ENCODE peak calls at places on chromosome 17, in nine cellular contexts. One of them, this sample, is unnamed.

GRCh38 chr17:64499805-64500486 is 3.1 kb upstream of the POLG2 start:
- DNase-seq in left ventricle myocardium inferior: no peak
- DNase-seq in AG04450: no peak
- DNase-seq in endothelial cell of umbilical vein: no peak
- DNase-seq in WTC11: no peak
- DNase-seq in epithelial cell of proximal tubule: no peak
- DNase-seq in type B pancreatic cell: no peak
- DNase-seq in D721Med: no peak
- DNase-seq in coronary artery: no peak
- DNase-seq in this sample: no peak

GRCh38 chr17:39281806-39282205 is 56.1 kb upstream of the STAC2 start:
- DNase-seq in left ventricle myocardium inferior: no peak
- DNase-seq in AG04450: peak; percentile 6
- DNase-seq in endothelial cell of umbilical vein: peak; percentile 13
- DNase-seq in WTC11: no peak
- DNase-seq in epithelial cell of proximal tubule: no peak
- DNase-seq in type B pancreatic cell: no peak
- DNase-seq in D721Med: no peak
- DNase-seq in coronary artery: no peak
- DNase-seq in this sample: no peak

GRCh38 chr17:21183468-21183867 is 30.5 kb downstream of the TMEM11 start:
- DNase-seq in left ventricle myocardium inferior: no peak
- DNase-seq in AG04450: no peak
- DNase-seq in endothelial cell of umbilical vein: peak; percentile 36
- DNase-seq in WTC11: no peak
- DNase-seq in epithelial cell of proximal tubule: no peak
- DNase-seq in type B pancreatic cell: no peak
- DNase-seq in D721Med: no peak
- DNase-seq in coronary artery: no peak
- DNase-seq in this sample: no peak

GRCh38 chr17:57586099-57586702 is 158.9 kb downstream of the CCDC182 start:
- DNase-seq in left ventricle myocardium inferior: no peak
- DNase-seq in AG04450: no peak
- DNase-seq in endothelial cell of umbilical vein: no peak
- DNase-seq in WTC11: no peak
- DNase-seq in epithelial cell of proximal tubule: no peak
- DNase-seq in type B pancreatic cell: no peak
- DNase-seq in D721Med: no peak
- DNase-seq in coronary artery: no peak
- DNase-seq in this sample: no peak

GRCh38 chr17:16247589-16247984 is 30.6 kb downstream of the PIGL start:
- DNase-seq in left ventricle myocardium inferior: no peak
- DNase-seq in AG04450: no peak
- DNase-seq in endothelial cell of umbilical vein: no peak
- DNase-seq in WTC11: no peak
- DNase-seq in epithelial cell of proximal tubule: no peak
- DNase-seq in type B pancreatic cell: no peak
- DNase-seq in D721Med: no peak
- DNase-seq in coronary artery: no peak
- DNase-seq in this sample: no peak

GRCh38 chr17:5581655-5582054 is 2.7 kb downstream of the NLRP1 start:
- DNase-seq in left ventricle myocardium inferior: no peak
- DNase-seq in AG04450: no peak
- DNase-seq in endothelial cell of umbilical vein: no peak
- DNase-seq in WTC11: no peak
- DNase-seq in epithelial cell of proximal tubule: no peak
- DNase-seq in type B pancreatic cell: no peak
- DNase-seq in D721Med: no peak
- DNase-seq in coronary artery: no peak
- DNase-seq in this sample: peak; percentile 59

GRCh38 chr17:42414782-42415409 is 8.2 kb downstream of the CAVIN1 start:
- DNase-seq in left ventricle myocardium inferior: no peak
- DNase-seq in AG04450: no peak
- DNase-seq in endothelial cell of umbilical vein: peak; percentile 24
- DNase-seq in WTC11: no peak
- DNase-seq in epithelial cell of proximal tubule: no peak
- DNase-seq in type B pancreatic cell: no peak
- DNase-seq in D721Med: no peak
- DNase-seq in coronary artery: no peak
- DNase-seq in this sample: no peak

GRCh38 chr17:16419074-16419928 is 3.9 kb downstream of the TRPV2 start:
- DNase-seq in left ventricle myocardium inferior: no peak
- DNase-seq in AG04450: peak; percentile 66
- DNase-seq in endothelial cell of umbilical vein: peak; percentile 63
- DNase-seq in WTC11: no peak
- DNase-seq in epithelial cell of proximal tubule: peak; percentile 69
- DNase-seq in type B pancreatic cell: no peak
- DNase-seq in D721Med: no peak
- DNase-seq in coronary artery: no peak
- DNase-seq in this sample: no peak

GRCh38 chr17:40191237-40192208 is 14.3 kb downstream of the RAPGEFL1 start:
- DNase-seq in left ventricle myocardium inferior: peak; percentile 77
- DNase-seq in AG04450: no peak
- DNase-seq in endothelial cell of umbilical vein: peak; percentile 88
- DNase-seq in WTC11: peak; percentile 84
- DNase-seq in epithelial cell of proximal tubule: peak; percentile 32
- DNase-seq in type B pancreatic cell: peak; percentile 78
- DNase-seq in D721Med: no peak
- DNase-seq in coronary artery: peak; percentile 84
- DNase-seq in this sample: peak; percentile 89

GRCh38 chr17:39123627-39124026 is 27.8 kb downstream of the PLXDC1 start:
- DNase-seq in left ventricle myocardium inferior: no peak
- DNase-seq in AG04450: no peak
- DNase-seq in endothelial cell of umbilical vein: no peak
- DNase-seq in WTC11: no peak
- DNase-seq in epithelial cell of proximal tubule: no peak
- DNase-seq in type B pancreatic cell: no peak
- DNase-seq in D721Med: no peak
- DNase-seq in coronary artery: no peak
- DNase-seq in this sample: no peak

DNA sequence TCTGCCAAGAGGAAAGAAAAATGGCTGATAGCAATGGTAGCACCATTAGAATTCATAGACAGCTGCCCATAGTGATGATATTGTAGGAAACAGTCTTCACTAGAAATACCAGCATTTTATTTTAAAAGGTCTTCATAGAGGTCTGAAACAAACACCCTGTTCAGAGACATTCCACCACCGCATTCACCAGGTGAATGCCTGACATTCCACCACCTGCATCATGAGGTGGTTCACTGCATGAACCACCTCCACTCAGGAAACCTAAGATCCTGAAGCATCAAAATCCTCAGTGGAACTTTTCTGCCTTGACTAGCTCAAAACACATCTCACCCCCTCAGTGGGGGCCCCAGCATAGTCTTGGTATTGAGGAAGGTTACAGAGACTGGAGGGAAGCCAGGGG is 91.5 kb upstream of the COX10 start:
- DNase-seq in left ventricle myocardium inferior: no peak
- DNase-seq in AG04450: no peak
- DNase-seq in endothelial cell of umbilical vein: no peak
- DNase-seq in WTC11: no peak
- DNase-seq in epithelial cell of proximal tubule: no peak
- DNase-seq in type B pancreatic cell: no peak
- DNase-seq in D721Med: no peak
- DNase-seq in coronary artery: no peak
- DNase-seq in this sample: no peak
- TF ChIP-seq CTCF in left ventricle myocardium inferior: no peak
- TF ChIP-seq CTCF in AG04450: no peak
- TF ChIP-seq CTCF in endothelial cell of umbilical vein: no peak
- TF ChIP-seq CTCF in WTC11: no peak
- TF ChIP-seq CTCF in epithelial cell of proximal tubule: no peak
- TF ChIP-seq CTCF in type B pancreatic cell: no peak
- TF ChIP-seq CTCF in D721Med: no peak
- TF ChIP-seq CTCF in coronary artery: no peak
- TF ChIP-seq CTCF in this sample: no peak

DNA sequence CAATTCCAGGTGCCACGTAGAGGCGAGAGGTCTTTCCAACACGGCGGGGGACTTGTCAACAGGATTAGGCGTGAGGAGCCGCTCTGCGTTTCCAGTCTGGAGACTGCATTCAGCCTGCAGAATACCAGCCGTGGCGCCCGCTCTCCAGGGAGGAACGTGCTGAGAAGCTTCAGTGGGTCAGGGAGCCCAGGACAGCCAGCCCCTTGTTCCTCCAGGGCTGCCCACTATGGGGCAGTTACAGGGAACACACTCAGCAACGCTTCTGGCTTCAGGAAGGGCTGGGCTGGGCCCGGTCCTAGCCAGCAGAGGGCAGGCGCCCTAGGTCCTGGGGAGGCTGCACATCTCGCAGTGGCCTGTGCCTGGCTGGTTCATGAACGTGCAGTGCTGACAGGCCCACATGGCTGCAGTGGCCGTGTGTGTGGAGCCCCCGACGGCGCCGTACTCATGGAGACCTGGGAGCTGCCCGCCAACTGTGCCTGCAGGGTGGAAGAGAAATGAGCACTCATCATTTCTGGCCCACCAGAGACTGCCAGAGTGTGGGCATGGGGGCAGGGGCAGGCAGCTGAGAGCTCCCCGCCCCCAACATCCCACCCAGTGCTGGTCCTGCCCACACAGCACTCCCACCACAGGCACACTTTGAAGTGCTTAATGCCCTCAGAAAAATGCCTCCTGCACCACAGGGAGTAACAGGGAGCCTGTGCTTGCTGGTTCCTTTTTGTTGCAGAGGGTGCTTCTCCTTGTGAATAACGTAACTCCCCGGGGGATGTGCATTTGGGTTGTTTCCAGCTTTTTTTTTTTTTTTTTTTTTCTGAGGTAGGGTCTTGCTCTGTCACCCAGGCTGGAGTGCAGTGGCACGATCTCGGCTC is 7.0 kb upstream of the FAAP100 start:
- DNase-seq in left ventricle myocardium inferior: peak; percentile 52
- DNase-seq in AG04450: no peak
- DNase-seq in endothelial cell of umbilical vein: no peak
- DNase-seq in WTC11: peak; percentile 63
- DNase-seq in epithelial cell of proximal tubule: no peak
- DNase-seq in type B pancreatic cell: peak; percentile 68
- DNase-seq in D721Med: no peak
- DNase-seq in coronary artery: no peak
- DNase-seq in this sample: no peak
- TF ChIP-seq CTCF in left ventricle myocardium inferior: peak; percentile 60
- TF ChIP-seq CTCF in AG04450: peak; percentile 25
- TF ChIP-seq CTCF in endothelial cell of umbilical vein: peak; percentile 49
- TF ChIP-seq CTCF in WTC11: no peak
- TF ChIP-seq CTCF in epithelial cell of proximal tubule: peak; percentile 12
- TF ChIP-seq CTCF in type B pancreatic cell: peak; percentile 22
- TF ChIP-seq CTCF in D721Med: no peak
- TF ChIP-seq CTCF in coronary artery: no peak
- TF ChIP-seq CTCF in this sample: peak; percentile 46

DNA sequence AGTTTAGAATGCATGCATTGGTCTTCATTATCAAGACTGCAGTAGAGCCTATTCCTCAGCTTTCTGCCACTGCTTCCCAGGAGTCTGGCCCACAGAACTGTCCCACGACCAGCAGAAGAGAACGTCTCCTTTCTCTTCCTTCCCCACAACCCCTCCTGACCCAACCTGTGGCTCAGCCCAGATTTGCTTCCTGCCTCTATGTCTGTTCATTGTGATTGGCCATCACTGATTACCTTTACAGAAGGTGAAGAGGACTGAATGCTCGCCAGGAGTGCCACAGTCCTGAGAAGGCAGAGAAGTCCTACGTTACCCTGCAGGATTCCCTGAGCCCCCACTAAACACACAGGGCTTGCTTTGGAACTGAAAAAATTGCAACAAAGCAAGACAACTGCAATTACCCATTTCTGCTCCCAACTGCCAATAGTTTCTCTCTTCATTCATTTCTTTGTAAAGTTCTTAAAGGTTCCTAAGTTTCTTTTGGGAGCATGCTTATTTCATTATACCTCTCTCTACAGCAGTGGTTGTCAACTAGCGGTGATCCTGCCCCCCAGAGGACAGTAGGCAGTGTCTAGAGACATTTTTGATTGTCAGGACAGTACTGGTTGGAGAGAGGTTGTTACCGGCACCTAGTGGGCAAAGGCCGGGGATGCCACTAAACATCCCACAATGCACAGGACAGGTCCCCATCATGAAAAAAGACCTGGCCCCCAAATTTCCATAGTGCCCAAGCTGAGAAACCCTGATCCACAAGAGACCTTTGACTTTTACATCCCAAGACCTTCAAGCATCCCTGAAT is 4.5 kb upstream of the NAT9 start:
- DNase-seq in left ventricle myocardium inferior: no peak
- DNase-seq in AG04450: no peak
- DNase-seq in endothelial cell of umbilical vein: no peak
- DNase-seq in WTC11: peak; percentile 58
- DNase-seq in epithelial cell of proximal tubule: no peak
- DNase-seq in type B pancreatic cell: no peak
- DNase-seq in D721Med: no peak
- DNase-seq in coronary artery: no peak
- DNase-seq in this sample: no peak
- TF ChIP-seq CTCF in left ventricle myocardium inferior: peak; percentile 38
- TF ChIP-seq CTCF in AG04450: no peak
- TF ChIP-seq CTCF in endothelial cell of umbilical vein: peak; percentile 17
- TF ChIP-seq CTCF in WTC11: no peak
- TF ChIP-seq CTCF in epithelial cell of proximal tubule: peak; percentile 77
- TF ChIP-seq CTCF in type B pancreatic cell: peak; percentile 63
- TF ChIP-seq CTCF in D721Med: peak; percentile 59
- TF ChIP-seq CTCF in coronary artery: no peak
- TF ChIP-seq CTCF in this sample: peak; percentile 66

GRCh38 chr17:45110676-45111611 is 21.4 kb downstream of the PLCD3 start:
- DNase-seq in left ventricle myocardium inferior: peak; percentile 60
- DNase-seq in AG04450: no peak
- DNase-seq in endothelial cell of umbilical vein: no peak
- DNase-seq in WTC11: no peak
- DNase-seq in epithelial cell of proximal tubule: no peak
- DNase-seq in type B pancreatic cell: no peak
- DNase-seq in D721Med: no peak
- DNase-seq in coronary artery: no peak
- DNase-seq in this sample: no peak
- TF ChIP-seq CTCF in left ventricle myocardium inferior: no peak
- TF ChIP-seq CTCF in AG04450: no peak
- TF ChIP-seq CTCF in endothelial cell of umbilical vein: no peak
- TF ChIP-seq CTCF in WTC11: no peak
- TF ChIP-seq CTCF in epithelial cell of proximal tubule: peak; percentile 1
- TF ChIP-seq CTCF in type B pancreatic cell: no peak
- TF ChIP-seq CTCF in D721Med: no peak
- TF ChIP-seq CTCF in coronary artery: no peak
- TF ChIP-seq CTCF in this sample: no peak